ENCODE peak calls at places on chromosome 3, in six cellular contexts. W is iris pigment epithelial cell; Y is neural crest cell; E is stimulated activated CD8-positive, alpha-beta memory T cell treated with anti-CD3 and anti-CD28 coated beads, Interleukin-15, amount 100 ng/mL, for 24 hours; M is Panc1; V is GM19239. B is an unnamed sample.

GRCh38 chr3:61146010-61146569 is 105.2 kb downstream of the FHIT start:
- DNase-seq in W (no peak), Y (no peak), E (no peak), M (no peak), V (no peak), B (no peak)

GRCh38 chr3:188624384-188624783 is 470.4 kb downstream of the LPP start:
- DNase-seq in W (peak), Y (no peak), E (no peak), M (no peak), V (no peak), B (no peak)

GRCh38 chr3:157176108-157176507 is 16.2 kb upstream of the CCNL1 start:
- DNase-seq in W (peak), Y (no peak), E (no peak), M (no peak), V (no peak), B (no peak)

GRCh38 chr3:60917136-60917535 is 334.1 kb downstream of the FHIT start:
- DNase-seq in W (no peak), Y (no peak), E (no peak), M (no peak), V (no peak), B (no peak)

GRCh38 chr3:16813336-16813735 is 71.4 kb upstream of the PLCL2 start:
- DNase-seq in W (no peak), Y (no peak), E (no peak), M (no peak), V (no peak), B (no peak)

GRCh38 chr3:55723653-55724406 is 236.7 kb upstream of the WNT5A start:
- DNase-seq in W (no peak), Y (peak), E (no peak), M (no peak), V (no peak), B (no peak)

GRCh38 chr3:150177673-150178378 is 207.1 kb upstream of the PFN2 start:
- DNase-seq in W (peak), Y (no peak), E (no peak), M (no peak), V (no peak), B (no peak)

GRCh38 chr3:168884353-168884903 is 779.1 kb downstream of the MECOM start:
- DNase-seq in W (peak), Y (no peak), E (no peak), M (no peak), V (no peak), B (no peak)

GRCh38 chr3:14808502-14809266 is 10.1 kb upstream of the FGD5 start:
- DNase-seq in W (no peak), Y (no peak), E (no peak), M (no peak), V (no peak), B (no peak)

GRCh38 chr3:134471521-134472193 is 14.1 kb downstream of the ANAPC13 start:
- DNase-seq in W (peak), Y (no peak), E (no peak), M (no peak), V (no peak), B (no peak)

GRCh38 chr3:36993326-36994283 is at the start of gene MLH1:
- DNase-seq in W (peak), Y (peak), E (peak), M (peak), V (peak), B (peak)

GRCh38 chr3:42886294-42886822 is 10.7 kb upstream of the CYP8B1 start:
- DNase-seq in W (no peak), Y (no peak), E (no peak), M (no peak), V (no peak), B (no peak)

GRCh38 chr3:61634678-61635077 is 73.3 kb downstream of the PTPRG start:
- DNase-seq in W (no peak), Y (no peak), E (no peak), M (no peak), V (no peak), B (no peak)

GRCh38 chr3:72375237-72376154 is 472.7 kb downstream of the SHQ1 start:
- DNase-seq in W (no peak), Y (no peak), E (no peak), M (no peak), V (no peak), B (no peak)

GRCh38 chr3:23159929-23160328 is 43.2 kb upstream of the UBE2E2 start:
- DNase-seq in W (peak), Y (no peak), E (no peak), M (peak), V (no peak), B (no peak)

GRCh38 chr3:48634661-48635221 is 520 bp downstream of the SLC26A6 start:
- DNase-seq in W (peak), Y (peak), E (no peak), M (no peak), V (peak), B (peak)

GRCh38 chr3:140242818-140243276 is 307.9 kb downstream of the CLSTN2 start:
- DNase-seq in W (peak), Y (no peak), E (no peak), M (no peak), V (no peak), B (no peak)

GRCh38 chr3:88195951-88196434 is 46.2 kb downstream of the C3orf38 start:
- DNase-seq in W (peak), Y (no peak), E (no peak), M (no peak), V (no peak), B (peak)

GRCh38 chr3:25218362-25218761 is 209.7 kb upstream of the RARB start:
- DNase-seq in W (no peak), Y (no peak), E (no peak), M (no peak), V (no peak), B (no peak)

GRCh38 chr3:183324083-183324482 is 71.0 kb downstream of the B3GNT5 start:
- DNase-seq in W (peak), Y (no peak), E (no peak), M (no peak), V (no peak), B (no peak)

GRCh38 chr3:157201648-157202278 is 41.8 kb upstream of the CCNL1 start:
- DNase-seq in W (peak), Y (no peak), E (no peak), M (peak), V (peak), B (peak)

GRCh38 chr3:54967586-54968244 is 39.9 kb upstream of the LRTM1 start:
- DNase-seq in W (peak), Y (no peak), E (no peak), M (no peak), V (no peak), B (no peak)

GRCh38 chr3:153595186-153595815 is 433.3 kb downstream of the RAP2B start:
- DNase-seq in W (peak), Y (no peak), E (no peak), M (peak), V (no peak), B (peak)

GRCh38 chr3:14152233-14152962 is 26.0 kb downstream of the XPC start:
- DNase-seq in W (no peak), Y (no peak), E (no peak), M (no peak), V (no peak), B (peak)

GRCh38 chr3:197023998-197024651 is 5.5 kb downstream of the MELTF start:
- DNase-seq in W (no peak), Y (no peak), E (no peak), M (no peak), V (no peak), B (no peak)

GRCh38 chr3:31976302-31976701 is 4.8 kb downstream of the OSBPL10 start:
- DNase-seq in W (no peak), Y (no peak), E (no peak), M (no peak), V (no peak), B (no peak)

GRCh38 chr3:50572801-50573371 is 3.6 kb downstream of the HEMK1 start:
- DNase-seq in W (no peak), Y (no peak), E (no peak), M (no peak), V (no peak), B (no peak)

GRCh38 chr3:139493826-139494385 is 17.6 kb upstream of the RBP2 start:
- DNase-seq in W (no peak), Y (no peak), E (no peak), M (no peak), V (no peak), B (no peak)

B was measured in K562.